ENCODE peak calls at places on chromosomes 1 and 21, in four cellular contexts. One of them, this sample, is unnamed.

GRCh38 chr1:231216515-231216914 is 24.5 kb upstream of the GNPAT start:
- DNase-seq in GM12892: no peak
- DNase-seq in prostate gland: no peak
- DNase-seq in GM12891: no peak
- DNase-seq in this sample: peak; percentile 49

GRCh38 chr1:226002667-226003501 is 3.7 kb upstream of the SDE2 start:
- DNase-seq in GM12892: no peak
- DNase-seq in prostate gland: peak; percentile 31
- DNase-seq in GM12891: no peak
- DNase-seq in this sample: peak; percentile 33

GRCh38 chr21:46295996-46296752 is 10.0 kb downstream of the YBEY start:
- DNase-seq in GM12892: no peak
- DNase-seq in prostate gland: no peak
- DNase-seq in GM12891: no peak
- DNase-seq in this sample: peak; percentile 55

GRCh38 chr1:159076753-159077656 is at the start of gene AIM2:
- DNase-seq in GM12892: peak; percentile 32
- DNase-seq in prostate gland: no peak
- DNase-seq in GM12891: no peak
- DNase-seq in this sample: peak; percentile 49

GRCh38 chr1:101781437-101781836 is 215.3 kb downstream of the OLFM3 start:
- DNase-seq in GM12892: no peak
- DNase-seq in prostate gland: peak; percentile 6
- DNase-seq in GM12891: no peak
- DNase-seq in this sample: no peak

GRCh38 chr1:28971980-28972771 is 57.8 kb downstream of the EPB41 start:
- DNase-seq in GM12892: no peak
- DNase-seq in prostate gland: no peak
- DNase-seq in GM12891: no peak
- DNase-seq in this sample: no peak

GRCh38 chr1:246930830-246931548 is 759 bp downstream of the AHCTF1 start:
- DNase-seq in GM12892: peak; percentile 23
- DNase-seq in prostate gland: peak; percentile 48
- DNase-seq in GM12891: peak; percentile 35
- DNase-seq in this sample: peak; percentile 51

GRCh38 chr1:53548031-53548491 is 88.9 kb downstream of the DMRTB1 start:
- DNase-seq in GM12892: no peak
- DNase-seq in prostate gland: no peak
- DNase-seq in GM12891: no peak
- DNase-seq in this sample: no peak

GRCh38 chr1:175222296-175222938 is 29.8 kb upstream of the KIAA0040 start:
- DNase-seq in GM12892: no peak
- DNase-seq in prostate gland: peak; percentile 33
- DNase-seq in GM12891: no peak
- DNase-seq in this sample: no peak

GRCh38 chr1:12851779-12852178 is 3.3 kb upstream of the HNRNPCL1 start:
- DNase-seq in GM12892: no peak
- DNase-seq in prostate gland: no peak
- DNase-seq in GM12891: no peak
- DNase-seq in this sample: no peak

GRCh38 chr1:185287451-185287850 is 29.6 kb downstream of the IVNS1ABP start:
- DNase-seq in GM12892: no peak
- DNase-seq in prostate gland: no peak
- DNase-seq in GM12891: no peak
- DNase-seq in this sample: no peak

GRCh38 chr1:234564035-234565029 is 45.6 kb downstream of the IRF2BP2 start:
- DNase-seq in GM12892: no peak
- DNase-seq in prostate gland: peak; percentile 79
- DNase-seq in GM12891: no peak
- DNase-seq in this sample: no peak

GRCh38 chr1:39672551-39672947 is 642 bp upstream of the NT5C1A start:
- DNase-seq in GM12892: no peak
- DNase-seq in prostate gland: no peak
- DNase-seq in GM12891: no peak
- DNase-seq in this sample: no peak

GRCh38 chr21:31447477-31447876 is 103.4 kb upstream of the TIAM1 start:
- DNase-seq in GM12892: no peak
- DNase-seq in prostate gland: no peak
- DNase-seq in GM12891: no peak
- DNase-seq in this sample: no peak

GRCh38 chr1:218585565-218586184 is 240.5 kb downstream of the TGFB2 start:
- DNase-seq in GM12892: no peak
- DNase-seq in prostate gland: no peak
- DNase-seq in GM12891: no peak
- DNase-seq in this sample: no peak

GRCh38 chr21:45326169-45326833 is 38.6 kb upstream of the POFUT2 start:
- DNase-seq in GM12892: no peak
- DNase-seq in prostate gland: no peak
- DNase-seq in GM12891: no peak
- DNase-seq in this sample: no peak

GRCh38 chr1:56589369-56589768 is 10.0 kb upstream of the PLPP3 start:
- DNase-seq in GM12892: no peak
- DNase-seq in prostate gland: no peak
- DNase-seq in GM12891: no peak
- DNase-seq in this sample: no peak

GRCh38 chr1:35120458-35121133 is 41.4 kb downstream of the ZMYM1 start:
- DNase-seq in GM12892: peak; percentile 44
- DNase-seq in prostate gland: no peak
- DNase-seq in GM12891: peak; percentile 49
- DNase-seq in this sample: peak; percentile 27

GRCh38 chr1:36369472-36369871 is 16.3 kb downstream of the STK40 start:
- DNase-seq in GM12892: no peak
- DNase-seq in prostate gland: no peak
- DNase-seq in GM12891: no peak
- DNase-seq in this sample: no peak

GRCh38 chr1:191831572-191831971 is 326.7 kb upstream of the RGS18 start:
- DNase-seq in GM12892: no peak
- DNase-seq in prostate gland: no peak
- DNase-seq in GM12891: no peak
- DNase-seq in this sample: no peak

GRCh38 chr1:9613625-9614299 is 25.1 kb downstream of the TMEM201 start:
- DNase-seq in GM12892: no peak
- DNase-seq in prostate gland: no peak
- DNase-seq in GM12891: no peak
- DNase-seq in this sample: no peak

GRCh38 chr21:46161180-46161799 is 5.9 kb upstream of the FTCD start:
- DNase-seq in GM12892: no peak
- DNase-seq in prostate gland: no peak
- DNase-seq in GM12891: no peak
- DNase-seq in this sample: peak; percentile 21

GRCh38 chr1:33860671-33861070 is 3.2 kb upstream of the HMGB4 start:
- DNase-seq in GM12892: no peak
- DNase-seq in prostate gland: no peak
- DNase-seq in GM12891: no peak
- DNase-seq in this sample: no peak

GRCh38 chr1:60657926-60658325 is 424.4 kb upstream of the NFIA start:
- DNase-seq in GM12892: no peak
- DNase-seq in prostate gland: no peak
- DNase-seq in GM12891: no peak
- DNase-seq in this sample: no peak

GRCh38 chr1:15515026-15515663 is 8.9 kb downstream of the CASP9 start:
- DNase-seq in GM12892: no peak
- DNase-seq in prostate gland: no peak
- DNase-seq in GM12891: no peak
- DNase-seq in this sample: no peak

GRCh38 chr1:185934476-185935189 is 200.4 kb downstream of the HMCN1 start:
- DNase-seq in GM12892: no peak
- DNase-seq in prostate gland: no peak
- DNase-seq in GM12891: no peak
- DNase-seq in this sample: no peak

GRCh38 chr1:222897527-222898190 is 82.8 kb downstream of the DISP1 start:
- DNase-seq in GM12892: no peak
- DNase-seq in prostate gland: no peak
- DNase-seq in GM12891: no peak
- DNase-seq in this sample: no peak

GRCh38 chr1:71651229-71651628 is 570.4 kb upstream of the ZRANB2 start:
- DNase-seq in GM12892: no peak
- DNase-seq in prostate gland: no peak
- DNase-seq in GM12891: no peak
- DNase-seq in this sample: no peak

GRCh38 chr21:43645414-43645891 is 13.8 kb downstream of the HSF2BP start:
- DNase-seq in GM12892: no peak
- DNase-seq in prostate gland: peak; percentile 64
- DNase-seq in GM12891: peak; percentile 37
- DNase-seq in this sample: peak; percentile 57

DNA sequence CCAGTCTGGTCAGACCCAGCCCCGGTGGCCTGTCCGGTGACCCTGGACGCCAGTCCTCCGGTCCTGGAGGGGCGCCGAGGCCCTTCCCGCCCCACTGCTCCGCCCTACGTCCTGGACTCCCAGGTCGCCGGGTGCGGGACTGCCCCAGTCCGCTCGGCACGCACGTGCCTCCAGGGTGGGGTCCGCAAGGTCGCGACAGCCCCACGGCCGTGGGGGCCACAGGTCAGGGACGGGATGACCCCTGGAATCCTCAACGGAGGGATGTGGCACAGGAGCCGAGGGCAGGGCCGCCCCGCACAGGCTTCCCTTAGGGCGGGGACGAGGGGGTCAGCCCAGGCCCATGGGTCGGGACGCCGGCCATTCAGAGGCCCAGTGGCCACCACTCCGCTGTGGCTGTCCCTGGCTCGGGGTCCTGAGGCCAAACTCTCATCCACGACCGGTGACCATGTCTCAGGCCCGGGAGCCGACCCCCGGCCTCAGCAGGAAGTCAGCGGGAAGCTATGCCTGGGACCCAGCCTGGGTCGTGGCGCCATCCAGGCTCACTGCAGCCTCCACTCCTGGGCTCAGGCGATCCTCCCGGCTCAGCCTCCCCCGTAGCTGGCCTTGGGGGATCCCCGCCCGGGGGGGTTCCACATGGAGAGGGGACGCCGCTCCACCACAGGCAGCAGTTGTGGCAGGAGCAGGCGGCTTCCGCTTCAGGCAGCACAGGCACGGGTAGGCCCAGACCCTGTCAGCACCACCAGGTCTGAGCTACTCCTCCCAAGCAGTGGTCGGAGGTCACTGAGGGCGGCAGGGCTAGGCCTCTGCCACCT is 599 bp upstream of the TMEM240 start:
- DNase-seq in GM12892: no peak
- DNase-seq in prostate gland: no peak
- DNase-seq in GM12891: no peak
- DNase-seq in this sample: no peak
- TF ChIP-seq POLR2AphosphoS5 in GM12892: no peak
- TF ChIP-seq POLR2AphosphoS5 in prostate gland: no peak
- TF ChIP-seq POLR2AphosphoS5 in GM12891: no peak
- TF ChIP-seq POLR2AphosphoS5 in this sample: no peak

GRCh38 chr1:6601865-6602668 is 602 bp downstream of the KLHL21 start:
- DNase-seq in GM12892: peak; percentile 31
- DNase-seq in prostate gland: no peak
- DNase-seq in GM12891: no peak
- DNase-seq in this sample: peak; percentile 61

GRCh38 chr1:6603424-6603850 is 768 bp upstream of the KLHL21 start:
- DNase-seq in GM12892: no peak
- DNase-seq in prostate gland: no peak
- DNase-seq in GM12891: no peak
- DNase-seq in this sample: peak; percentile 61

GRCh38 chr1:6602669-6603423 is at the start of gene KLHL21:
- DNase-seq in GM12892: peak; percentile 78
- DNase-seq in prostate gland: peak; percentile 87
- DNase-seq in GM12891: peak; percentile 82
- DNase-seq in this sample: peak; percentile 89

GRCh38 chr1:6601049-6601864 is 1.4 kb downstream of the KLHL21 start:
- DNase-seq in GM12892: peak; percentile 51
- DNase-seq in prostate gland: peak; percentile 91
- DNase-seq in GM12891: no peak
- DNase-seq in this sample: peak; percentile 83

DNA sequence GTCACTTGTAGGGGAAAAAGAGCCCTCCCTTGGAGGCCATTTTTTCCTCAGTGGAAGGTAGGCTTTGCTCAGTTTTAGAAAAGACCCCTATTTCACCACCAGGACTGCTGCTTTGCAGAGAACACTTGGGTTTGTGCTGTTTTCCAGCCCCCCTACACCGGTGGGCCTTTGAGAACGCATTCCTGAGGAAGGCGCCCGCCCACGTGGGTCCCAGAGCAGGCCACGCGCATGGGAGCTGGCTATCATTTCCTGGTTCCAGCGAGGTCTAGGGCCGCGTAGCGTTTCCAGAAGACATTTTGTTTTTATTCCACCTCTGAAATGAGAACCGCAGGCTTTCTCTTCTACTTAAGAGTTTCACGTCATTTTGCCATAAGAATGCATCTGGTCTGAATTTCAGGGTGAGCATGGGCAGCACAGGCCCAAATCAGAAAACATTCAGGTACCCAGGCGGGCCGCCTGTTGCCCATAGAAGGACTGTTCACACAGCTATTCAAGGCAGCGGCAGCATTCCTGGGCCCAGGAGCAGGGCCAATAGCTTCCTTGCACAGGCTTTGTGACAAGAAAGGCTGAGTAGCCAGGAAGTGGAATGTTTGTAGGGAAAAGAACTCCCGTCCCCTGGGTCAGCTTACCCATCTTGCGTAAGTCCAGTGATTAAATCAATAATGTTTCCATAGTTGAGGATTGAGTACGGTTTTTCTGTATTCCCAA is 1.3 kb upstream of the KLHL21 start:
- DNase-seq in GM12892: no peak
- DNase-seq in prostate gland: peak; percentile 80
- DNase-seq in GM12891: no peak
- DNase-seq in this sample: peak; percentile 84
- TF ChIP-seq POLR2AphosphoS5 in GM12892: no peak
- TF ChIP-seq POLR2AphosphoS5 in prostate gland: peak; percentile 85
- TF ChIP-seq POLR2AphosphoS5 in GM12891: no peak
- TF ChIP-seq POLR2AphosphoS5 in this sample: peak; percentile 79

DNA sequence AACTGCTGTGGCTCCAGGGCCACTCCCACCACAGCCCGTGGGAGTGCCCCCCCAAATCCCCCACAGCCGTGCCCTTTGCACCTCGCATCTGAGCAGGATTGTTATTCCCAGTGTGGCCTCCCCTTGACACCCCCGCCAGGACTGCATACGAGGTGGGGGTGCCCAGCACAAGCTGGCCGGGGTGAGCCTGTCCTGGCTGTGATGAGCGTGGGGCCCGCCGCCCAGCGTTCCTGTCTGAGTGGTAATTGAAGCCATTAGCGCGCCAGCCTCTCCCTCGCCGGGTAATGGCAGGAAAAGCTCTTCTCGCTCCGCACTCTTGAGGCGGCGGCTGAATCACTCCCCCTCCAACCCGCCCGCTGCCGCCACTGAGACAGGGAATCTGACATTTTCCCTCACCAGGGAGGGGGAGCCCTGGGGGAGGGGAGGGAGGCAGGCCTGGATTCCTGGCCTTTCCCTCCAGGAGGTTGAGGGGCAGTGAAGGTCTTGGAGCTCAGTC is 27.7 kb downstream of the PTPRF start:
- DNase-seq in GM12892: no peak
- DNase-seq in prostate gland: no peak
- DNase-seq in GM12891: no peak
- DNase-seq in this sample: no peak
- TF ChIP-seq POLR2AphosphoS5 in GM12892: no peak
- TF ChIP-seq POLR2AphosphoS5 in prostate gland: no peak
- TF ChIP-seq POLR2AphosphoS5 in GM12891: no peak
- TF ChIP-seq POLR2AphosphoS5 in this sample: no peak

GRCh38 chr1:155309423-155310021 is 856 bp downstream of the FDPS start:
- DNase-seq in GM12892: no peak
- DNase-seq in prostate gland: peak; percentile 27
- DNase-seq in GM12891: no peak
- DNase-seq in this sample: peak; percentile 65
- TF ChIP-seq POLR2AphosphoS5 in GM12892: no peak
- TF ChIP-seq POLR2AphosphoS5 in prostate gland: no peak
- TF ChIP-seq POLR2AphosphoS5 in GM12891: no peak
- TF ChIP-seq POLR2AphosphoS5 in this sample: peak; percentile 23

This sample was measured in stomach.